ENCODE peak calls at places on chromosomes 16 and 17, in five cellular contexts. T, S, A, I and W are unnamed samples.
A peak's percentile ranks its signal among the peaks of the same experiment; 100 is the strongest.

GRCh38 chr16:30063893-30064745 is 1.4 kb upstream of the ALDOA start:
- DNase-seq in T (peak; percentile 93), S (no peak), A (peak; percentile 80), I (peak; percentile 85), W (peak; percentile 89)

GRCh38 chr17:73722163-73722562 is 77.9 kb upstream of the SDK2 start:
- DNase-seq in T (peak; percentile 70), S (no peak), A (no peak), I (no peak), W (no peak)

GRCh38 chr17:62062313-62062712 is 2.8 kb downstream of the MED13 start:
- DNase-seq in T (no peak), S (no peak), A (no peak), I (no peak), W (no peak)

GRCh38 chr16:77918792-77919707 is 103.3 kb upstream of the CLEC3A start:
- DNase-seq in T (no peak), S (no peak), A (no peak), I (no peak), W (no peak)

GRCh38 chr17:72613411-72614292 is 478.8 kb downstream of the SLC39A11 start:
- DNase-seq in T (no peak), S (peak; percentile 51), A (no peak), I (no peak), W (no peak)

GRCh38 chr17:1362065-1362848 is 37.8 kb downstream of the YWHAE start:
- DNase-seq in T (no peak), S (no peak), A (no peak), I (no peak), W (no peak)

GRCh38 chr16:1389762-1390161 is 24.7 kb downstream of the UNKL start:
- DNase-seq in T (no peak), S (no peak), A (no peak), I (no peak), W (no peak)

GRCh38 chr17:55284001-55284884 is 19.5 kb downstream of the HLF start:
- DNase-seq in T (no peak), S (no peak), A (no peak), I (no peak), W (no peak)

GRCh38 chr16:50298075-50298460 is 31.7 kb downstream of the ADCY7 start:
- DNase-seq in T (peak; percentile 54), S (no peak), A (no peak), I (no peak), W (no peak)

GRCh38 chr16:85357323-85357722 is 245.1 kb upstream of the CIBAR2 start:
- DNase-seq in T (no peak), S (no peak), A (no peak), I (no peak), W (no peak)

GRCh38 chr17:69390735-69391501 is 23.6 kb upstream of the MAP2K6 start:
- DNase-seq in T (no peak), S (no peak), A (peak; percentile 10), I (no peak), W (no peak)

GRCh38 chr16:13331918-13332317 is 430.5 kb downstream of the SHISA9 start:
- DNase-seq in T (no peak), S (no peak), A (no peak), I (no peak), W (no peak)

GRCh38 chr16:83744521-83744981 is 63.2 kb upstream of the HSBP1 start:
- DNase-seq in T (peak; percentile 81), S (peak; percentile 77), A (peak; percentile 13), I (no peak), W (peak; percentile 65)

GRCh38 chr16:51402785-51403184 is 251.7 kb upstream of the SALL1 start:
- DNase-seq in T (no peak), S (no peak), A (no peak), I (no peak), W (no peak)

GRCh38 chr17:2398655-2399571 is 1.9 kb downstream of the MNT start:
- DNase-seq in T (peak; percentile 90), S (peak; percentile 76), A (peak; percentile 61), I (peak; percentile 66), W (peak; percentile 93)

GRCh38 chr16:9177861-9178260 is 86.4 kb downstream of the HAPSTR1 start:
- DNase-seq in T (no peak), S (no peak), A (no peak), I (no peak), W (no peak)

GRCh38 chr16:16092925-16093624 is 130.2 kb downstream of the ABCC6 start:
- DNase-seq in T (no peak), S (no peak), A (no peak), I (no peak), W (no peak)

GRCh38 chr17:78736526-78737079 is 45.5 kb downstream of the CYTH1 start:
- DNase-seq in T (peak; percentile 94), S (no peak), A (peak; percentile 94), I (peak; percentile 83), W (peak; percentile 39)

GRCh38 chr17:15406081-15406480 is 61.3 kb downstream of the CDRT4 start:
- DNase-seq in T (no peak), S (peak; percentile 48), A (no peak), I (no peak), W (no peak)

GRCh38 chr16:87016056-87016455 is 301.1 kb downstream of the C16orf95 start:
- DNase-seq in T (no peak), S (no peak), A (no peak), I (no peak), W (no peak)

GRCh38 chr17:50908860-50909764 is 43.0 kb upstream of the TOB1 start:
- DNase-seq in T (peak; percentile 79), S (no peak), A (no peak), I (peak; percentile 64), W (peak; percentile 73)

GRCh38 chr17:48179071-48179945 is 71.7 kb downstream of the SNX11 start:
- DNase-seq in T (no peak), S (peak; percentile 57), A (no peak), I (no peak), W (no peak)

GRCh38 chr17:55386931-55387330 is 34.7 kb downstream of the MMD start:
- DNase-seq in T (no peak), S (no peak), A (no peak), I (no peak), W (no peak)

GRCh38 chr16:86566601-86566965 is at the start of gene FOXC2:
- DNase-seq in T (peak; percentile 79), S (peak; percentile 95), A (peak; percentile 54), I (peak; percentile 90), W (peak; percentile 44)

GRCh38 chr17:66906321-66907278 is 57.9 kb upstream of the CACNG4 start:
- DNase-seq in T (peak; percentile 83), S (peak; percentile 78), A (peak; percentile 83), I (peak; percentile 74), W (no peak)

GRCh38 chr17:77314601-77315000 is 173.8 kb downstream of the SEC14L1 start:
- DNase-seq in T (peak; percentile 43), S (no peak), A (peak; percentile 7), I (no peak), W (no peak)

GRCh38 chr17:15348030-15348429 is 6.6 kb upstream of the TEKT3 start:
- DNase-seq in T (no peak), S (peak; percentile 22), A (peak; percentile 86), I (no peak), W (no peak)

GRCh38 chr17:20206591-20206990 is 197.4 kb downstream of the SPECC1 start:
- DNase-seq in T (no peak), S (peak; percentile 77), A (no peak), I (no peak), W (no peak)

GRCh38 chr16:14483819-14484385 is 146.2 kb downstream of the PARN start:
- DNase-seq in T (no peak), S (no peak), A (no peak), I (no peak), W (no peak)

GRCh38 chr16:3609895-3610697 is 1.3 kb downstream of the SLX4 start:
- DNase-seq in T (no peak), S (peak; percentile 16), A (no peak), I (no peak), W (no peak)

GRCh38 chr17:4118095-4118743 is 24.6 kb downstream of the ZZEF1 start:
- DNase-seq in T (no peak), S (no peak), A (no peak), I (no peak), W (no peak)

GRCh38 chr17:45953561-45953960 is 45.5 kb upstream of the STH start:
- DNase-seq in T (no peak), S (no peak), A (no peak), I (no peak), W (no peak)